ENCODE peak calls at places on chromosomes 3 and 15, in nine cellular contexts. One of them, this sample, is unnamed.
A peak's percentile ranks its signal among the peaks of the same experiment; 100 is the strongest.

GRCh38 chr3:143442761-143443477 is 323.3 kb downstream of the CHST2 start:
- DNase-seq in fibroblast of the aortic adventitia: peak; percentile 34
- DNase-seq in SJCRH30: no peak
- DNase-seq in cardiac muscle cell: no peak
- DNase-seq in HepG2: no peak
- DNase-seq in heart left ventricle: no peak
- DNase-seq in SJSA1: no peak
- DNase-seq in WERI-Rb-1: no peak
- DNase-seq in fibroblast of mammary gland: peak; percentile 41
- DNase-seq in this sample: no peak

GRCh38 chr3:105480771-105481170 is 114.1 kb downstream of the ALCAM start:
- DNase-seq in fibroblast of the aortic adventitia: no peak
- DNase-seq in SJCRH30: no peak
- DNase-seq in cardiac muscle cell: no peak
- DNase-seq in HepG2: no peak
- DNase-seq in heart left ventricle: no peak
- DNase-seq in SJSA1: no peak
- DNase-seq in WERI-Rb-1: no peak
- DNase-seq in fibroblast of mammary gland: no peak
- DNase-seq in this sample: no peak

GRCh38 chr15:68055224-68055705 is 1.1 kb downstream of the PIAS1 start:
- DNase-seq in fibroblast of the aortic adventitia: peak; percentile 43
- DNase-seq in SJCRH30: peak; percentile 77
- DNase-seq in cardiac muscle cell: peak; percentile 39
- DNase-seq in HepG2: no peak
- DNase-seq in heart left ventricle: no peak
- DNase-seq in SJSA1: peak; percentile 37
- DNase-seq in WERI-Rb-1: peak; percentile 61
- DNase-seq in fibroblast of mammary gland: peak; percentile 61
- DNase-seq in this sample: peak; percentile 84

GRCh38 chr3:100546020-100546744 is 53.8 kb downstream of the TMEM45A start:
- DNase-seq in fibroblast of the aortic adventitia: no peak
- DNase-seq in SJCRH30: no peak
- DNase-seq in cardiac muscle cell: no peak
- DNase-seq in HepG2: peak; percentile 16
- DNase-seq in heart left ventricle: no peak
- DNase-seq in SJSA1: no peak
- DNase-seq in WERI-Rb-1: no peak
- DNase-seq in fibroblast of mammary gland: no peak
- DNase-seq in this sample: no peak

GRCh38 chr15:53962646-53963561 is 15.3 kb upstream of the UNC13C start:
- DNase-seq in fibroblast of the aortic adventitia: peak; percentile 18
- DNase-seq in SJCRH30: peak; percentile 50
- DNase-seq in cardiac muscle cell: peak; percentile 56
- DNase-seq in HepG2: peak; percentile 23
- DNase-seq in heart left ventricle: no peak
- DNase-seq in SJSA1: peak; percentile 2
- DNase-seq in WERI-Rb-1: peak; percentile 47
- DNase-seq in fibroblast of mammary gland: peak; percentile 16
- DNase-seq in this sample: no peak

GRCh38 chr15:20346082-20346805 is 195.4 kb downstream of the GOLGA6L6 start:
- DNase-seq in fibroblast of the aortic adventitia: no peak
- DNase-seq in SJCRH30: no peak
- DNase-seq in cardiac muscle cell: no peak
- DNase-seq in HepG2: no peak
- DNase-seq in heart left ventricle: no peak
- DNase-seq in SJSA1: no peak
- DNase-seq in WERI-Rb-1: no peak
- DNase-seq in fibroblast of mammary gland: no peak
- DNase-seq in this sample: no peak

GRCh38 chr3:127073931-127074820 is 91.3 kb downstream of the PLXNA1 start:
- DNase-seq in fibroblast of the aortic adventitia: peak; percentile 74
- DNase-seq in SJCRH30: no peak
- DNase-seq in cardiac muscle cell: no peak
- DNase-seq in HepG2: no peak
- DNase-seq in heart left ventricle: no peak
- DNase-seq in SJSA1: no peak
- DNase-seq in WERI-Rb-1: no peak
- DNase-seq in fibroblast of mammary gland: no peak
- DNase-seq in this sample: no peak

GRCh38 chr3:182921665-182922355 is 58.5 kb downstream of the DCUN1D1 start:
- DNase-seq in fibroblast of the aortic adventitia: peak; percentile 84
- DNase-seq in SJCRH30: no peak
- DNase-seq in cardiac muscle cell: no peak
- DNase-seq in HepG2: no peak
- DNase-seq in heart left ventricle: no peak
- DNase-seq in SJSA1: no peak
- DNase-seq in WERI-Rb-1: no peak
- DNase-seq in fibroblast of mammary gland: no peak
- DNase-seq in this sample: no peak

GRCh38 chr15:93121994-93122910 is 33.2 kb upstream of the RGMA start:
- DNase-seq in fibroblast of the aortic adventitia: peak; percentile 3
- DNase-seq in SJCRH30: no peak
- DNase-seq in cardiac muscle cell: no peak
- DNase-seq in HepG2: no peak
- DNase-seq in heart left ventricle: peak; percentile 41
- DNase-seq in SJSA1: peak; percentile 14
- DNase-seq in WERI-Rb-1: no peak
- DNase-seq in fibroblast of mammary gland: peak; percentile 3
- DNase-seq in this sample: no peak

GRCh38 chr3:108818404-108818803 is 4.2 kb upstream of the TRAT1 start:
- DNase-seq in fibroblast of the aortic adventitia: no peak
- DNase-seq in SJCRH30: peak; percentile 36
- DNase-seq in cardiac muscle cell: peak; percentile 54
- DNase-seq in HepG2: peak; percentile 3
- DNase-seq in heart left ventricle: no peak
- DNase-seq in SJSA1: no peak
- DNase-seq in WERI-Rb-1: peak; percentile 77
- DNase-seq in fibroblast of mammary gland: peak; percentile 7
- DNase-seq in this sample: peak; percentile 41

GRCh38 chr15:29106551-29107290 is 162.9 kb downstream of the NSMCE3 start:
- DNase-seq in fibroblast of the aortic adventitia: no peak
- DNase-seq in SJCRH30: no peak
- DNase-seq in cardiac muscle cell: no peak
- DNase-seq in HepG2: no peak
- DNase-seq in heart left ventricle: no peak
- DNase-seq in SJSA1: no peak
- DNase-seq in WERI-Rb-1: no peak
- DNase-seq in fibroblast of mammary gland: no peak
- DNase-seq in this sample: no peak

GRCh38 chr3:120022729-120023128 is 71.5 kb downstream of the GSK3B start:
- DNase-seq in fibroblast of the aortic adventitia: peak; percentile 48
- DNase-seq in SJCRH30: no peak
- DNase-seq in cardiac muscle cell: no peak
- DNase-seq in HepG2: no peak
- DNase-seq in heart left ventricle: no peak
- DNase-seq in SJSA1: no peak
- DNase-seq in WERI-Rb-1: no peak
- DNase-seq in fibroblast of mammary gland: peak; percentile 15
- DNase-seq in this sample: no peak

GRCh38 chr3:82294609-82295008 is 533.2 kb upstream of the GBE1 start:
- DNase-seq in fibroblast of the aortic adventitia: no peak
- DNase-seq in SJCRH30: peak; percentile 66
- DNase-seq in cardiac muscle cell: no peak
- DNase-seq in HepG2: no peak
- DNase-seq in heart left ventricle: no peak
- DNase-seq in SJSA1: no peak
- DNase-seq in WERI-Rb-1: no peak
- DNase-seq in fibroblast of mammary gland: no peak
- DNase-seq in this sample: no peak

GRCh38 chr3:14440168-14440518 is 37.7 kb downstream of the SLC6A6 start:
- DNase-seq in fibroblast of the aortic adventitia: no peak
- DNase-seq in SJCRH30: peak; percentile 43
- DNase-seq in cardiac muscle cell: no peak
- DNase-seq in HepG2: no peak
- DNase-seq in heart left ventricle: no peak
- DNase-seq in SJSA1: no peak
- DNase-seq in WERI-Rb-1: no peak
- DNase-seq in fibroblast of mammary gland: no peak
- DNase-seq in this sample: no peak

GRCh38 chr3:14439501-14440167 is 37.2 kb downstream of the SLC6A6 start:
- DNase-seq in fibroblast of the aortic adventitia: peak; percentile 48
- DNase-seq in SJCRH30: peak; percentile 75
- DNase-seq in cardiac muscle cell: no peak
- DNase-seq in HepG2: no peak
- DNase-seq in heart left ventricle: peak; percentile 89
- DNase-seq in SJSA1: no peak
- DNase-seq in WERI-Rb-1: no peak
- DNase-seq in fibroblast of mammary gland: no peak
- DNase-seq in this sample: no peak

GRCh38 chr3:14438929-14439328 is 36.5 kb downstream of the SLC6A6 start:
- DNase-seq in fibroblast of the aortic adventitia: no peak
- DNase-seq in SJCRH30: no peak
- DNase-seq in cardiac muscle cell: no peak
- DNase-seq in HepG2: no peak
- DNase-seq in heart left ventricle: no peak
- DNase-seq in SJSA1: no peak
- DNase-seq in WERI-Rb-1: no peak
- DNase-seq in fibroblast of mammary gland: no peak
- DNase-seq in this sample: no peak

GRCh38 chr3:14436954-14437281 is 34.5 kb downstream of the SLC6A6 start:
- DNase-seq in fibroblast of the aortic adventitia: no peak
- DNase-seq in SJCRH30: no peak
- DNase-seq in cardiac muscle cell: no peak
- DNase-seq in HepG2: no peak
- DNase-seq in heart left ventricle: no peak
- DNase-seq in SJSA1: no peak
- DNase-seq in WERI-Rb-1: no peak
- DNase-seq in fibroblast of mammary gland: no peak
- DNase-seq in this sample: no peak

GRCh38 chr3:14438262-14438661 is 35.9 kb downstream of the SLC6A6 start:
- DNase-seq in fibroblast of the aortic adventitia: no peak
- DNase-seq in SJCRH30: no peak
- DNase-seq in cardiac muscle cell: no peak
- DNase-seq in HepG2: no peak
- DNase-seq in heart left ventricle: no peak
- DNase-seq in SJSA1: no peak
- DNase-seq in WERI-Rb-1: no peak
- DNase-seq in fibroblast of mammary gland: no peak
- DNase-seq in this sample: no peak
- H3K4me3 ChIP-seq in fibroblast of the aortic adventitia: no peak overlapping the region
- H3K4me3 ChIP-seq in SJCRH30: no peak overlapping the region
- H3K4me3 ChIP-seq in cardiac muscle cell: no peak overlapping the region
- H3K4me3 ChIP-seq in HepG2: no peak overlapping the region
- H3K4me3 ChIP-seq in heart left ventricle: no peak overlapping the region
- H3K4me3 ChIP-seq in SJSA1: no peak overlapping the region
- H3K4me3 ChIP-seq in WERI-Rb-1: no peak overlapping the region
- H3K4me3 ChIP-seq in fibroblast of mammary gland: no peak overlapping the region
- H3K4me3 ChIP-seq in this sample: no peak overlapping the region

DNA sequence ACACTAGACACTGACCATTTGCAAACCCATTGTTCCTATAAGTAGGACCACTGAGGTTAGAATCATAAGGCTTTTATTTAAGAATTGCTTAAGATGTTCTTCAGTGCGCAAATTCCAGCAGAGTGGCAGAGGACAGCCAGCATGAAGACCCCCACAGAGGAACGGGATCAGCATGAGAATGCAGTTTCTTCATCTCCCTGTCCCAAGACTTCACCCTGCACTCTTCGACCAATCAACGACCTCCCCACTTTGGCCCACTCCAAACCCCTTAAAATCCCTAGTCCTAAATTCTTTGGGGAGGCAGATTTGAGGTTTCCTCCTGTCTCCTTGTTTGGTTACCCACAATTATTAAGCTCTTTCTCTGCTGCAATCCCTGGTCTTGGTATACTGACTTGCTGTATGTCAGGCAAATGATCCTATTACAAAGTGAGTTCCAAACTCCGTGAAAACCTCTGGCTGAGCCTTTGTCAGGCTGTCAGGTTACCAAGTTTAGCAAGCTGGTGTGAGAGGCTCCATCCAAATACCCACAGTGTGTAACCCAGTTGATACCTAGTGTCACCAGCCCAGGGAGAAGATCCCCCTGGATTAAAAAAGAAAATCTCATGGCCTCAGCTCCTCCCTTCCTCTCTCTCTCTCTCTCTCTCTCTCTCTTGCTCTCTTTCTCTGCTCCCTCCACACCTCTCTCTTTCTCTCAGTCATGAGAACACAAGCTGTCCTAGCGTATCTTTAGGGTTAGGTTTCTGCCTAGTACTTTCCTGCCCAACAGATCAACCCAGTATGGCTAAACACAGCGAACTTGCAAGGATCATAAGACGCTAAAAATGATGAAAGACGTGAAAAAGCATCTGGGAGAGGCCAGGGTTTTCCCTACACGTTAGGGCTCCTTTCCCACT is 15.8 kb upstream of the RBSN start:
- DNase-seq in fibroblast of the aortic adventitia: no peak
- DNase-seq in SJCRH30: no peak
- DNase-seq in cardiac muscle cell: no peak
- DNase-seq in HepG2: no peak
- DNase-seq in heart left ventricle: no peak
- DNase-seq in SJSA1: no peak
- DNase-seq in WERI-Rb-1: peak; percentile 19
- DNase-seq in fibroblast of mammary gland: no peak
- DNase-seq in this sample: no peak
- H3K4me3 ChIP-seq in fibroblast of the aortic adventitia: no peak overlapping the region
- H3K4me3 ChIP-seq in SJCRH30: no peak overlapping the region
- H3K4me3 ChIP-seq in cardiac muscle cell: no peak overlapping the region
- H3K4me3 ChIP-seq in HepG2: no peak overlapping the region
- H3K4me3 ChIP-seq in heart left ventricle: no peak overlapping the region
- H3K4me3 ChIP-seq in SJSA1: no peak overlapping the region
- H3K4me3 ChIP-seq in WERI-Rb-1: no peak overlapping the region
- H3K4me3 ChIP-seq in fibroblast of mammary gland: no peak overlapping the region
- H3K4me3 ChIP-seq in this sample: no peak overlapping the region

GRCh38 chr15:69468241-69469121 is 15.9 kb downstream of the RPLP1 start:
- DNase-seq in fibroblast of the aortic adventitia: no peak
- DNase-seq in SJCRH30: peak; percentile 94
- DNase-seq in cardiac muscle cell: no peak
- DNase-seq in HepG2: no peak
- DNase-seq in heart left ventricle: no peak
- DNase-seq in SJSA1: no peak
- DNase-seq in WERI-Rb-1: no peak
- DNase-seq in fibroblast of mammary gland: peak; percentile 47
- DNase-seq in this sample: no peak
- H3K4me3 ChIP-seq in fibroblast of the aortic adventitia: no peak overlapping the region
- H3K4me3 ChIP-seq in SJCRH30: peak overlapping the region; percentile 32
- H3K4me3 ChIP-seq in cardiac muscle cell: no peak overlapping the region
- H3K4me3 ChIP-seq in HepG2: no peak overlapping the region
- H3K4me3 ChIP-seq in heart left ventricle: no peak overlapping the region
- H3K4me3 ChIP-seq in SJSA1: no peak overlapping the region
- H3K4me3 ChIP-seq in WERI-Rb-1: no peak overlapping the region
- H3K4me3 ChIP-seq in fibroblast of mammary gland: no peak overlapping the region
- H3K4me3 ChIP-seq in this sample: no peak overlapping the region

DNA sequence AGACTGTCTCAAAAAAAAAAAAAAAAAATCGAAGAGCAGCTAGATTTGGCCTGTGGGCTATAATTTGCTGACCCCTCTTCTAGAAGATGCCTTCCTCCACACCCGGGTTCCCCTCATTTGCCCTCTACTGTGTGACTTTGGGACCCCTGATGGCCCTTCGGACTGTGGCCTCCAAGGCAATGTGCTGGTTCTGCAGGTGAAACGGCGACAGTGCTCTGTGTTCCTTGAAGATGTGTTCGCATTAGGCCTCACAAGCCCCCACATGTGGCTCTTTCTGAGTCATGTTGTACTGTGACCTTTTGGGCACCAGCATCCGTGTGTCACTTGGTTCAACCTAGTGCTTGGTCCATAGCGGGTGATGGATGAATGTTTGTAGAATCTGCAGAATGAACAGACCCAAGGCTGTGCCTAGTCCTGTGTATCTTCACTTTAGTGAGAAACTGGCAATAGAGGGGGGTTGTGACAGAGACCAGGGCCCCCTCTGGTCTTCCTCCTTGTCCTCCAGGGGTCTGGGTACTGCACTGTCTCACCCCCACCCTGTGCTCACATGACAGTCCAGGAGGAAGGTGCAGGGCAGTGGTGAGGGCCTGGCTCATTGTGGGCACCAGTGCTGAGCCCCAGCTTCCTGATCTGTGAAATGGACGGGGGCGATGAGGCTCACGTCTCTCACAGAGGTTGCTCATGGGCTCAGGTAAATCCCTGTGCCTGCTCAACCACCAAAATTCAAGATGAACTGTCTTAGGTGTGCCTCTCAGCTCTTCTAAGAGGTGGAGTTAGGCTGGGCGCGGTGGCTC is 22.7 kb downstream of the GOLGA6L2 start:
- DNase-seq in fibroblast of the aortic adventitia: no peak
- DNase-seq in SJCRH30: no peak
- DNase-seq in cardiac muscle cell: no peak
- DNase-seq in HepG2: no peak
- DNase-seq in heart left ventricle: no peak
- DNase-seq in SJSA1: no peak
- DNase-seq in WERI-Rb-1: no peak
- DNase-seq in fibroblast of mammary gland: no peak
- DNase-seq in this sample: no peak
- H3K4me3 ChIP-seq in fibroblast of the aortic adventitia: no peak overlapping the region
- H3K4me3 ChIP-seq in SJCRH30: no peak overlapping the region
- H3K4me3 ChIP-seq in cardiac muscle cell: no peak overlapping the region
- H3K4me3 ChIP-seq in HepG2: no peak overlapping the region
- H3K4me3 ChIP-seq in heart left ventricle: no peak overlapping the region
- H3K4me3 ChIP-seq in SJSA1: no peak overlapping the region
- H3K4me3 ChIP-seq in WERI-Rb-1: no peak overlapping the region
- H3K4me3 ChIP-seq in fibroblast of mammary gland: no peak overlapping the region
- H3K4me3 ChIP-seq in this sample: no peak overlapping the region